ENCODE peak calls at places on chromosomes 12 and 14, in five cellular contexts. Y is neuronal stem cell, R is GM23248, N is fibroblast of lung, G is HCT116. A is an unnamed sample.

GRCh38 chr14:103533137-103533998 is 4.4 kb downstream of the TRMT61A start:
- DNase-seq in Y (no peak), N (no peak), G (no peak), R (no peak), A (peak; percentile 72)

GRCh38 chr12:110501378-110501721 is 561 bp downstream of the VPS29 start:
- DNase-seq in N (peak; percentile 36), G (no peak), Y (peak; percentile 2), R (peak; percentile 85), A (no peak)

GRCh38 chr14:102171173-102172020 is 31.7 kb downstream of the WDR20 start:
- DNase-seq in Y (no peak), R (peak; percentile 18), N (no peak), G (no peak), A (no peak)

GRCh38 chr12:130764475-130765185 is 48.5 kb upstream of the RIMBP2 start:
- DNase-seq in N (peak; percentile 53), R (peak; percentile 63), Y (no peak), G (peak; percentile 65), A (no peak)

GRCh38 chr12:45540661-45541341 is 188.7 kb upstream of the ARID2 start:
- DNase-seq in R (no peak), N (no peak), G (no peak), Y (no peak), A (no peak)

GRCh38 chr14:72796935-72797334 is 97.0 kb downstream of the DPF3 start:
- DNase-seq in G (no peak), Y (no peak), N (no peak), R (no peak), A (no peak)

GRCh38 chr12:53231859-53232640 is at the start of gene RARG:
- DNase-seq in N (peak; percentile 43), G (no peak), Y (no peak), R (peak; percentile 87), A (peak; percentile 96)

GRCh38 chr14:25431211-25432076 is 381.5 kb upstream of the STXBP6 start:
- DNase-seq in G (no peak), N (no peak), R (peak; percentile 14), Y (peak; percentile 35), A (peak; percentile 32)

GRCh38 chr12:81573228-81573627 is 185.9 kb downstream of the PPFIA2 start:
- DNase-seq in R (peak; percentile 24), G (no peak), N (peak; percentile 14), Y (no peak), A (no peak)

GRCh38 chr14:76407449-76408150 is 31.7 kb downstream of the ESRRB start:
- DNase-seq in N (no peak), R (no peak), G (no peak), Y (no peak), A (no peak)

GRCh38 chr14:63375772-63376171 is 57.0 kb upstream of the GPHB5 start:
- DNase-seq in Y (no peak), G (no peak), R (peak; percentile 48), N (peak; percentile 9), A (no peak)

GRCh38 chr14:92783813-92784431 is 10.2 kb upstream of the GOLGA5 start:
- DNase-seq in N (peak; percentile 82), Y (peak; percentile 11), R (peak; percentile 68), G (peak; percentile 62), A (peak; percentile 46)

GRCh38 chr12:51307655-51308593 is 16.1 kb downstream of the BIN2 start:
- DNase-seq in N (peak; percentile 83), G (peak; percentile 35), Y (no peak), R (peak; percentile 94), A (peak; percentile 93)

GRCh38 chr12:11778703-11779102 is 129.2 kb downstream of the ETV6 start:
- DNase-seq in G (no peak), R (no peak), Y (no peak), N (no peak), A (no peak)

GRCh38 chr12:123519151-123520001 is 14.1 kb downstream of the RILPL1 start:
- DNase-seq in R (peak; percentile 82), N (no peak), G (no peak), Y (no peak), A (peak; percentile 94)

GRCh38 chr14:104977681-104978647 is at the start of gene AHNAK2:
- DNase-seq in N (peak; percentile 70), Y (peak; percentile 82), R (peak; percentile 90), G (peak; percentile 68), A (peak; percentile 98)

GRCh38 chr14:104370256-104370870 is 209.2 kb upstream of the C14orf180 start:
- DNase-seq in N (no peak), Y (no peak), R (no peak), G (peak; percentile 10), A (no peak)

GRCh38 chr14:71135496-71135895 is 228.2 kb downstream of the PCNX1 start:
- DNase-seq in G (no peak), Y (no peak), R (no peak), N (no peak), A (no peak)

GRCh38 chr12:106078358-106079025 is 60.3 kb downstream of the NUAK1 start:
- DNase-seq in R (peak; percentile 97), G (no peak), N (peak; percentile 49), Y (no peak), A (peak; percentile 93)

GRCh38 chr12:32305163-32305562 is 94.2 kb upstream of the FGD4 start:
- DNase-seq in G (peak; percentile 21), R (peak; percentile 42), Y (no peak), N (peak; percentile 61), A (peak; percentile 54)

GRCh38 chr14:60722836-60723217 is 1.3 kb downstream of the SIX4 start:
- DNase-seq in Y (peak; percentile 50), G (no peak), N (peak; percentile 25), R (peak; percentile 54), A (peak; percentile 78)

GRCh38 chr12:65720739-65721138 is 103.5 kb upstream of the HMGA2 start:
- DNase-seq in R (peak; percentile 11), N (no peak), G (no peak), Y (no peak), A (no peak)

GRCh38 chr12:54135621-54136027 is 53.2 kb downstream of the SMUG1 start:
- DNase-seq in G (no peak), R (no peak), Y (peak; percentile 56), N (no peak), A (no peak)

GRCh38 chr14:98984719-98985041 is 287.3 kb downstream of the BCL11B start:
- DNase-seq in Y (no peak), R (no peak), N (no peak), G (no peak), A (no peak)

GRCh38 chr14:101823511-101824120 is 62.1 kb downstream of the PPP2R5C start:
- DNase-seq in R (peak; percentile 76), G (no peak), Y (no peak), N (no peak), A (no peak)

DNA sequence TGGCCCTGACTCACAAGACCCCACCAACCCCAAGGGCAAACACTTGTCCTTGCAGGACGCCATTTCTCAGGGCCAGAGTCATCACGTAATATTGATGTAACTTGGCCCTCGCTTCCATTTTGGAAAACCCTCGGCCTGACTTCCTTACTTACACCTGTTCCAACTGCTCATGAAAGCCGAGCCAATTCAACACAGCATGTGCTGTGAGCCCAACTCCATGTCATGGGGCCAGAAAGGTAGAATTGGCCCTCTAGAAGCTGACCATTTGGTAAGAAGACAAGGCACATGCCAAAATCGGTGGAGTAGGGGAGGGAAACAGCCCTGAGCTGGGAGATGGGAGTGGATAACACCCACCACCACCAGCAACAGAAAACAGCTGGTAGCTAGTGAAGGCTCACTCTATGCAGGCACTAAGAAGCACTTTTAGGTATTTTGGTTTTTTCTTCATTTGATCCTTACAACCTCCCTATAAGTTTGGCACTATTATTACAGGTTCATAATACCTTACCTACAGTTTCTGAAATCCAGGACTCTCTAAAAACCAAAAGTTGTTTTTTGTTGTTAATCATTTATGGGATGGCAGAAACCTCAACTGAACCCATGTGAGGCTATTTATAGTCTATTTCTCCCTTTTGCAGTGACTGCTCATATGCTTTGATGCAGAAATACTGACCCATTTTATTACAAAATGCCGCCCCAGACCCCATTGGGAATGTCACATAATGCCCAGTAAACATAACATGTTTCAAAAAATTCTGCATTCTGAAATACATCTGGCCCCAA is 6.5 kb downstream of the TTC7B start:
- DNase-seq in G (no peak), R (no peak), N (no peak), Y (no peak), A (peak; percentile 56)
- H3K4me1 ChIP-seq in G (peaks cover 10% of the 10 kb centered on the region), R (peaks cover 8% of the 10 kb centered on the region), N (no peaks in the 10 kb centered on the region), Y (no peaks in the 10 kb centered on the region), A (peaks cover 5% of the 10 kb centered on the region)

DNA sequence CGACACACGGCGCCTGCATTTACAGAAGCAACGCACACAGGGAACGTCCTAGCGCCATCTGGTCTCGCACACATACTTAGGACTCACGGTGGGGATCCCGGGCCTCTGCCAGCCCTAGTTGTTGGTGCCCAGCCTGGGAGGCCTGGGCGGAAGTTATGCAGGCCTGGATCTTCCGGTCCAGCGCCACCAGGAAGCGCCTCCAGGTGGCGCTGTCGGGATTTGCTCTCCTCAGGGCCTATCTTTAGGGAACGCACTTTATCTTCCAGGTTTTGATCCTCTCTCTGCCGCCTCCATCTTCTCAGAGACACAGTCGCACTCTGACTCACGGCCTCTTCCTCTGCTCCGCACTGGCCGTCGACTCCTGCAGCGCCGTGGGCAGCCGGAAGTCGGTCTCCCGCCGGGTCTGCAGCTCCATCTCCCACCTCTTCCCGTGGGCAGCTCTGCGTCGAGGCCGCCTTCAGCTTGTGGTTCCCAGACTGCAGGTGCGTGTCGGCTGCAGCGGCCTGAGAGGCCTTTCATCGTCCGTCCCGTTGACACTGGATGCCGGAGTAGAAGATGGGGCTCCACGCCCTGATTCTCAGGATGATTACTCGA is 760.4 kb downstream of the TMEM121 start:
- DNase-seq in Y (no peak), G (no peak), R (no peak), N (no peak), A (no peak)
- H3K9me3 ChIP-seq in Y (no peaks in the 10 kb centered on the region), G (peaks cover 5% of the 10 kb centered on the region), R (no peaks in the 10 kb centered on the region), N (no peaks in the 10 kb centered on the region), A (no peaks in the 10 kb centered on the region)

DNA sequence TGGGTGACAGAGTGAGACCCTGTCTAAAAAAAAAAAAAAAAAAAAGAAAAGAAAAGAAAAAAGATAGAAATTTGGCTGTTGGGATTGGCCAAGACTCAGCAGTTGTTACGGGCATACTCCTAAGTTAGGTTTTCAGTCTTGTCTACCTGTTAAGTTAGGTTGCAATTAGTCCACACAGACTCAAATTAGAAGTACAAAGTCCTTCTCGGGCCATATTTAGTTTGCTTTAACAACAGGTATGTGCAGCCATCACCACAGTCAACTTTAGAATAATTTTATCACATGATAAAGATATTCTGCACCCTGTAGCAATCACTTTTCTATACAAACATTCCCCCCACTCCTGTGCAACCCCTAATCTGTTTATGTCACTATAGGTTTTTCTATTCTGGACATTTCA is 85.2 kb downstream of the WNK1 start:
- DNase-seq in G (no peak), R (no peak), Y (no peak), N (no peak), A (no peak)
- H3K4me2 ChIP-seq in G (no peak overlapping the region), R (no peak overlapping the region), Y (no peak overlapping the region), N (no peak overlapping the region), A (no peak overlapping the region)

GRCh38 chr14:37140176-37140575 is 32.2 kb downstream of the SLC25A21 start:
- DNase-seq in R (no peak), N (no peak), Y (no peak), G (no peak), A (no peak)

GRCh38 chr14:37144729-37145363 is 27.6 kb downstream of the SLC25A21 start:
- DNase-seq in Y (no peak), R (no peak), N (no peak), G (no peak), A (no peak)

GRCh38 chr14:37143500-37143874 is 28.9 kb downstream of the SLC25A21 start:
- DNase-seq in Y (no peak), G (no peak), N (no peak), R (no peak), A (no peak)

GRCh38 chr14:37145395-37145794 is 27.0 kb downstream of the SLC25A21 start:
- DNase-seq in Y (no peak), G (no peak), N (no peak), R (peak; percentile 31), A (no peak)

GRCh38 chr14:37142835-37143499 is 29.4 kb downstream of the SLC25A21 start:
- DNase-seq in R (peak; percentile 68), N (peak; percentile 17), G (no peak), Y (no peak), A (no peak)
- H3K4me1 ChIP-seq in R (no peaks in the 10 kb centered on the region), N (no peaks in the 10 kb centered on the region), G (no peaks in the 10 kb centered on the region), Y (peaks cover 4% of the 10 kb centered on the region), A (no peaks in the 10 kb centered on the region)

GRCh38 chr14:28768549-28768870 is 1.9 kb downstream of the FOXG1 start:
- DNase-seq in N (no peak), G (no peak), Y (no peak), R (no peak), A (no peak)
- H3K9me3 ChIP-seq in N (no peaks in the 10 kb centered on the region), G (peaks cover 15% of the 10 kb centered on the region), Y (no peaks in the 10 kb centered on the region), R (no peaks in the 10 kb centered on the region), A (no peaks in the 10 kb centered on the region)

A was measured in osteoblast.